ENCODE peak calls at places on chromosomes 4 and X, in five cellular contexts. One of them, this sample, is unnamed.

GRCh38 chr4:140659935-140660710 is 91.4 kb upstream of the UCP1 start:
- DNase-seq in T-helper 9 cell: no peak
- DNase-seq in stimulated activated CD4-positive, alpha-beta T cell treated with anti-CD3 and anti-CD28 coated beads, TNF-alpha, amount 100 ng/mL, for 1 hour: no peak
- DNase-seq in RWPE1: no peak
- DNase-seq in ACHN: no peak
- DNase-seq in this sample: no peak

GRCh38 chr4:146022541-146022940 is 83.9 kb upstream of the ZNF827 start:
- DNase-seq in T-helper 9 cell: no peak
- DNase-seq in stimulated activated CD4-positive, alpha-beta T cell treated with anti-CD3 and anti-CD28 coated beads, TNF-alpha, amount 100 ng/mL, for 1 hour: no peak
- DNase-seq in RWPE1: no peak
- DNase-seq in ACHN: no peak
- DNase-seq in this sample: no peak

GRCh38 chr4:156223985-156224384 is 270.3 kb upstream of the CTSO start:
- DNase-seq in T-helper 9 cell: no peak
- DNase-seq in stimulated activated CD4-positive, alpha-beta T cell treated with anti-CD3 and anti-CD28 coated beads, TNF-alpha, amount 100 ng/mL, for 1 hour: no peak
- DNase-seq in RWPE1: no peak
- DNase-seq in ACHN: no peak
- DNase-seq in this sample: no peak

GRCh38 chr4:80367737-80368136 is 32.2 kb downstream of the CFAP299 start:
- DNase-seq in T-helper 9 cell: no peak
- DNase-seq in stimulated activated CD4-positive, alpha-beta T cell treated with anti-CD3 and anti-CD28 coated beads, TNF-alpha, amount 100 ng/mL, for 1 hour: no peak
- DNase-seq in RWPE1: no peak
- DNase-seq in ACHN: no peak
- DNase-seq in this sample: no peak

GRCh38 chr4:142845293-142846070 is 619 bp downstream of the INPP4B start:
- DNase-seq in T-helper 9 cell: peak; percentile 1
- DNase-seq in stimulated activated CD4-positive, alpha-beta T cell treated with anti-CD3 and anti-CD28 coated beads, TNF-alpha, amount 100 ng/mL, for 1 hour: no peak
- DNase-seq in RWPE1: no peak
- DNase-seq in ACHN: no peak
- DNase-seq in this sample: no peak

GRCh38 chr4:5420266-5420665 is 288.1 kb downstream of the EVC2 start:
- DNase-seq in T-helper 9 cell: no peak
- DNase-seq in stimulated activated CD4-positive, alpha-beta T cell treated with anti-CD3 and anti-CD28 coated beads, TNF-alpha, amount 100 ng/mL, for 1 hour: no peak
- DNase-seq in RWPE1: no peak
- DNase-seq in ACHN: no peak
- DNase-seq in this sample: no peak

GRCh38 chr4:33160126-33160525 is 2440.0 kb downstream of the PCDH7 start:
- DNase-seq in T-helper 9 cell: no peak
- DNase-seq in stimulated activated CD4-positive, alpha-beta T cell treated with anti-CD3 and anti-CD28 coated beads, TNF-alpha, amount 100 ng/mL, for 1 hour: no peak
- DNase-seq in RWPE1: no peak
- DNase-seq in ACHN: peak; percentile 18
- DNase-seq in this sample: no peak

GRCh38 chr4:81131066-81131465 is 84.0 kb downstream of the PRKG2 start:
- DNase-seq in T-helper 9 cell: no peak
- DNase-seq in stimulated activated CD4-positive, alpha-beta T cell treated with anti-CD3 and anti-CD28 coated beads, TNF-alpha, amount 100 ng/mL, for 1 hour: no peak
- DNase-seq in RWPE1: no peak
- DNase-seq in ACHN: no peak
- DNase-seq in this sample: no peak

GRCh38 chr4:164648151-164648848 is 105.6 kb upstream of the SMIM31 start:
- DNase-seq in T-helper 9 cell: no peak
- DNase-seq in stimulated activated CD4-positive, alpha-beta T cell treated with anti-CD3 and anti-CD28 coated beads, TNF-alpha, amount 100 ng/mL, for 1 hour: no peak
- DNase-seq in RWPE1: peak; percentile 86
- DNase-seq in ACHN: peak; percentile 53
- DNase-seq in this sample: no peak

GRCh38 chrX:39158801-39159657 is 357.8 kb downstream of the MID1IP1 start:
- DNase-seq in T-helper 9 cell: no peak
- DNase-seq in stimulated activated CD4-positive, alpha-beta T cell treated with anti-CD3 and anti-CD28 coated beads, TNF-alpha, amount 100 ng/mL, for 1 hour: no peak
- DNase-seq in RWPE1: no peak
- DNase-seq in ACHN: no peak
- DNase-seq in this sample: no peak

GRCh38 chrX:21400408-21401121 is 26.3 kb downstream of the CNKSR2 start:
- DNase-seq in T-helper 9 cell: no peak
- DNase-seq in stimulated activated CD4-positive, alpha-beta T cell treated with anti-CD3 and anti-CD28 coated beads, TNF-alpha, amount 100 ng/mL, for 1 hour: no peak
- DNase-seq in RWPE1: no peak
- DNase-seq in ACHN: no peak
- DNase-seq in this sample: no peak

GRCh38 chr4:8555716-8556115 is 24.5 kb upstream of the GPR78 start:
- DNase-seq in T-helper 9 cell: no peak
- DNase-seq in stimulated activated CD4-positive, alpha-beta T cell treated with anti-CD3 and anti-CD28 coated beads, TNF-alpha, amount 100 ng/mL, for 1 hour: no peak
- DNase-seq in RWPE1: no peak
- DNase-seq in ACHN: no peak
- DNase-seq in this sample: no peak

GRCh38 chr4:107693132-107693531 is 26.9 kb downstream of the PAPSS1 start:
- DNase-seq in T-helper 9 cell: no peak
- DNase-seq in stimulated activated CD4-positive, alpha-beta T cell treated with anti-CD3 and anti-CD28 coated beads, TNF-alpha, amount 100 ng/mL, for 1 hour: no peak
- DNase-seq in RWPE1: no peak
- DNase-seq in ACHN: no peak
- DNase-seq in this sample: no peak

This sample was measured in central memory CD8-positive, alpha-beta T cell.